ENCODE peak calls at places on chromosomes 6 and 20, in six cellular contexts. One of them, this sample, is unnamed.

GRCh38 chr6:126312013-126312665 is 27.8 kb upstream of the CENPW start:
- DNase-seq in lung microvascular endothelial cell: peak
- DNase-seq in heart right ventricle: no peak
- DNase-seq in osteocyte: no peak
- DNase-seq in body of pancreas: no peak
- DNase-seq in neural crest cell: no peak
- DNase-seq in this sample: no peak

GRCh38 chr6:126016591-126016990 is 30.3 kb downstream of the TRMT11 start:
- DNase-seq in lung microvascular endothelial cell: no peak
- DNase-seq in heart right ventricle: no peak
- DNase-seq in osteocyte: no peak
- DNase-seq in body of pancreas: no peak
- DNase-seq in neural crest cell: no peak
- DNase-seq in this sample: no peak

GRCh38 chr6:145647602-145648001 is 87.7 kb downstream of the EPM2A start:
- DNase-seq in lung microvascular endothelial cell: no peak
- DNase-seq in heart right ventricle: no peak
- DNase-seq in osteocyte: no peak
- DNase-seq in body of pancreas: no peak
- DNase-seq in neural crest cell: no peak
- DNase-seq in this sample: no peak

GRCh38 chr6:41071501-41071922 is 644 bp downstream of the OARD1 start:
- DNase-seq in lung microvascular endothelial cell: no peak
- DNase-seq in heart right ventricle: no peak
- DNase-seq in osteocyte: no peak
- DNase-seq in body of pancreas: peak
- DNase-seq in neural crest cell: no peak
- DNase-seq in this sample: no peak

GRCh38 chr6:134722996-134723871 is 226.7 kb downstream of the ALDH8A1 start:
- DNase-seq in lung microvascular endothelial cell: peak
- DNase-seq in heart right ventricle: no peak
- DNase-seq in osteocyte: no peak
- DNase-seq in body of pancreas: no peak
- DNase-seq in neural crest cell: no peak
- DNase-seq in this sample: peak

GRCh38 chr6:27295301-27296079 is 16.6 kb downstream of the POM121L2 start:
- DNase-seq in lung microvascular endothelial cell: peak
- DNase-seq in heart right ventricle: no peak
- DNase-seq in osteocyte: no peak
- DNase-seq in body of pancreas: no peak
- DNase-seq in neural crest cell: peak
- DNase-seq in this sample: no peak

GRCh38 chr6:42131531-42131930 is 10.9 kb downstream of the C6orf132 start:
- DNase-seq in lung microvascular endothelial cell: peak
- DNase-seq in heart right ventricle: no peak
- DNase-seq in osteocyte: no peak
- DNase-seq in body of pancreas: no peak
- DNase-seq in neural crest cell: no peak
- DNase-seq in this sample: no peak

GRCh38 chr20:38805958-38806854 is 709 bp downstream of the PPP1R16B start:
- DNase-seq in lung microvascular endothelial cell: peak
- DNase-seq in heart right ventricle: no peak
- DNase-seq in osteocyte: no peak
- DNase-seq in body of pancreas: no peak
- DNase-seq in neural crest cell: peak
- DNase-seq in this sample: no peak

GRCh38 chr20:34907616-34908469 is 31.4 kb downstream of the ACSS2 start:
- DNase-seq in lung microvascular endothelial cell: peak
- DNase-seq in heart right ventricle: peak
- DNase-seq in osteocyte: no peak
- DNase-seq in body of pancreas: peak
- DNase-seq in neural crest cell: no peak
- DNase-seq in this sample: peak

GRCh38 chr6:3159805-3160781 is 2.7 kb upstream of the TUBB2A start:
- DNase-seq in lung microvascular endothelial cell: no peak
- DNase-seq in heart right ventricle: peak
- DNase-seq in osteocyte: no peak
- DNase-seq in body of pancreas: peak
- DNase-seq in neural crest cell: no peak
- DNase-seq in this sample: peak

GRCh38 chr6:157019115-157019628 is 242.0 kb downstream of the ARID1B start:
- DNase-seq in lung microvascular endothelial cell: no peak
- DNase-seq in heart right ventricle: no peak
- DNase-seq in osteocyte: no peak
- DNase-seq in body of pancreas: no peak
- DNase-seq in neural crest cell: no peak
- DNase-seq in this sample: no peak

GRCh38 chr20:1313236-1313964 is 15.5 kb downstream of the SDCBP2 start:
- DNase-seq in lung microvascular endothelial cell: peak
- DNase-seq in heart right ventricle: peak
- DNase-seq in osteocyte: no peak
- DNase-seq in body of pancreas: peak
- DNase-seq in neural crest cell: peak
- DNase-seq in this sample: no peak

GRCh38 chr6:159852877-159853276 is 37.9 kb upstream of the MAS1 start:
- DNase-seq in lung microvascular endothelial cell: no peak
- DNase-seq in heart right ventricle: no peak
- DNase-seq in osteocyte: no peak
- DNase-seq in body of pancreas: peak
- DNase-seq in neural crest cell: no peak
- DNase-seq in this sample: no peak

GRCh38 chr6:77511860-77512259 is 48.6 kb upstream of the HTR1B start:
- DNase-seq in lung microvascular endothelial cell: no peak
- DNase-seq in heart right ventricle: no peak
- DNase-seq in osteocyte: no peak
- DNase-seq in body of pancreas: no peak
- DNase-seq in neural crest cell: no peak
- DNase-seq in this sample: no peak

GRCh38 chr6:36139991-36140710 is 9.8 kb downstream of the MAPK13 start:
- DNase-seq in lung microvascular endothelial cell: no peak
- DNase-seq in heart right ventricle: no peak
- DNase-seq in osteocyte: no peak
- DNase-seq in body of pancreas: no peak
- DNase-seq in neural crest cell: no peak
- DNase-seq in this sample: no peak

GRCh38 chr6:48736486-48737206 is 625.6 kb upstream of the PTCHD4 start:
- DNase-seq in lung microvascular endothelial cell: no peak
- DNase-seq in heart right ventricle: no peak
- DNase-seq in osteocyte: no peak
- DNase-seq in body of pancreas: no peak
- DNase-seq in neural crest cell: no peak
- DNase-seq in this sample: no peak

GRCh38 chr20:60403105-60403741 is 445.0 kb downstream of the CDH26 start:
- DNase-seq in lung microvascular endothelial cell: no peak
- DNase-seq in heart right ventricle: no peak
- DNase-seq in osteocyte: no peak
- DNase-seq in body of pancreas: no peak
- DNase-seq in neural crest cell: no peak
- DNase-seq in this sample: no peak

GRCh38 chr6:113182370-113183141 is 674.6 kb upstream of the MARCKS start:
- DNase-seq in lung microvascular endothelial cell: peak
- DNase-seq in heart right ventricle: no peak
- DNase-seq in osteocyte: no peak
- DNase-seq in body of pancreas: no peak
- DNase-seq in neural crest cell: no peak
- DNase-seq in this sample: peak

GRCh38 chr20:32241807-32242206 is 34.1 kb downstream of the POFUT1 start:
- DNase-seq in lung microvascular endothelial cell: no peak
- DNase-seq in heart right ventricle: no peak
- DNase-seq in osteocyte: no peak
- DNase-seq in body of pancreas: no peak
- DNase-seq in neural crest cell: no peak
- DNase-seq in this sample: no peak

GRCh38 chr20:19828233-19828632 is 70.2 kb downstream of the RIN2 start:
- DNase-seq in lung microvascular endothelial cell: peak
- DNase-seq in heart right ventricle: no peak
- DNase-seq in osteocyte: no peak
- DNase-seq in body of pancreas: no peak
- DNase-seq in neural crest cell: no peak
- DNase-seq in this sample: no peak

GRCh38 chr6:142469220-142469619 is 167.4 kb downstream of the ADGRG6 start:
- DNase-seq in lung microvascular endothelial cell: no peak
- DNase-seq in heart right ventricle: no peak
- DNase-seq in osteocyte: no peak
- DNase-seq in body of pancreas: no peak
- DNase-seq in neural crest cell: no peak
- DNase-seq in this sample: no peak

GRCh38 chr6:154112181-154112809 is 73.3 kb downstream of the OPRM1 start:
- DNase-seq in lung microvascular endothelial cell: no peak
- DNase-seq in heart right ventricle: no peak
- DNase-seq in osteocyte: no peak
- DNase-seq in body of pancreas: no peak
- DNase-seq in neural crest cell: no peak
- DNase-seq in this sample: no peak

GRCh38 chr20:57133926-57134650 is 132.4 kb downstream of the BMP7 start:
- DNase-seq in lung microvascular endothelial cell: no peak
- DNase-seq in heart right ventricle: no peak
- DNase-seq in osteocyte: no peak
- DNase-seq in body of pancreas: no peak
- DNase-seq in neural crest cell: no peak
- DNase-seq in this sample: no peak

GRCh38 chr6:148069256-148069655 is 273.4 kb upstream of the SASH1 start:
- DNase-seq in lung microvascular endothelial cell: no peak
- DNase-seq in heart right ventricle: no peak
- DNase-seq in osteocyte: no peak
- DNase-seq in body of pancreas: no peak
- DNase-seq in neural crest cell: no peak
- DNase-seq in this sample: no peak

GRCh38 chr6:151087861-151088598 is 151.7 kb upstream of the AKAP12 start:
- DNase-seq in lung microvascular endothelial cell: no peak
- DNase-seq in heart right ventricle: peak
- DNase-seq in osteocyte: no peak
- DNase-seq in body of pancreas: peak
- DNase-seq in neural crest cell: no peak
- DNase-seq in this sample: no peak

GRCh38 chr6:134063966-134064445 is 11.6 kb upstream of the SLC2A12 start:
- DNase-seq in lung microvascular endothelial cell: peak
- DNase-seq in heart right ventricle: peak
- DNase-seq in osteocyte: no peak
- DNase-seq in body of pancreas: peak
- DNase-seq in neural crest cell: peak
- DNase-seq in this sample: peak

GRCh38 chr6:75526502-75527127 is 33.0 kb upstream of the FILIP1 start:
- DNase-seq in lung microvascular endothelial cell: peak
- DNase-seq in heart right ventricle: peak
- DNase-seq in osteocyte: no peak
- DNase-seq in body of pancreas: peak
- DNase-seq in neural crest cell: peak
- DNase-seq in this sample: peak

GRCh38 chr6:84061174-84061573 is 27.6 kb downstream of the MRAP2 start:
- DNase-seq in lung microvascular endothelial cell: no peak
- DNase-seq in heart right ventricle: no peak
- DNase-seq in osteocyte: no peak
- DNase-seq in body of pancreas: no peak
- DNase-seq in neural crest cell: no peak
- DNase-seq in this sample: no peak

GRCh38 chr20:20582733-20583132 is 129.7 kb downstream of the RALGAPA2 start:
- DNase-seq in lung microvascular endothelial cell: no peak
- DNase-seq in heart right ventricle: no peak
- DNase-seq in osteocyte: no peak
- DNase-seq in body of pancreas: no peak
- DNase-seq in neural crest cell: no peak
- DNase-seq in this sample: no peak

GRCh38 chr6:3315841-3316240 is 57.1 kb downstream of the PSMG4 start:
- DNase-seq in lung microvascular endothelial cell: no peak
- DNase-seq in heart right ventricle: no peak
- DNase-seq in osteocyte: no peak
- DNase-seq in body of pancreas: no peak
- DNase-seq in neural crest cell: no peak
- DNase-seq in this sample: no peak

GRCh38 chr20:22449115-22449973 is 135.0 kb downstream of the FOXA2 start:
- DNase-seq in lung microvascular endothelial cell: no peak
- DNase-seq in heart right ventricle: no peak
- DNase-seq in osteocyte: no peak
- DNase-seq in body of pancreas: peak
- DNase-seq in neural crest cell: no peak
- DNase-seq in this sample: peak

GRCh38 chr20:17875106-17875980 is 93.3 kb downstream of the SNX5 start:
- DNase-seq in lung microvascular endothelial cell: peak
- DNase-seq in heart right ventricle: peak
- DNase-seq in osteocyte: no peak
- DNase-seq in body of pancreas: peak
- DNase-seq in neural crest cell: no peak
- DNase-seq in this sample: no peak

GRCh38 chr6:15121977-15122550 is 123.8 kb upstream of the JARID2 start:
- DNase-seq in lung microvascular endothelial cell: no peak
- DNase-seq in heart right ventricle: no peak
- DNase-seq in osteocyte: no peak
- DNase-seq in body of pancreas: no peak
- DNase-seq in neural crest cell: no peak
- DNase-seq in this sample: no peak

GRCh38 chr6:99905209-99906106 is 88.6 kb downstream of the MCHR2 start:
- DNase-seq in lung microvascular endothelial cell: peak
- DNase-seq in heart right ventricle: no peak
- DNase-seq in osteocyte: no peak
- DNase-seq in body of pancreas: peak
- DNase-seq in neural crest cell: no peak
- DNase-seq in this sample: no peak

GRCh38 chr6:151228788-151229400 is 10.9 kb upstream of the AKAP12 start:
- DNase-seq in lung microvascular endothelial cell: no peak
- DNase-seq in heart right ventricle: no peak
- DNase-seq in osteocyte: no peak
- DNase-seq in body of pancreas: no peak
- DNase-seq in neural crest cell: no peak
- DNase-seq in this sample: no peak

This sample was measured in NCI-H2081 treated with DMSO at 0.1 percent for 48 hours.